ENCODE peak calls at places on chromosomes 2 and 18, in four cellular contexts. N is PC-3, D is gastrocnemius medialis, K is astrocyte of the spinal cord. I is an unnamed sample.

GRCh38 chr2:128686498-128686861 is 367.8 kb upstream of the HS6ST1 start:
- DNase-seq in N (no peak), D (no peak), K (no peak), I (no peak)

GRCh38 chr2:216029416-216030129 is 16.2 kb upstream of the MREG start:
- DNase-seq in N (peak), D (no peak), K (no peak), I (no peak)

GRCh38 chr2:23912054-23912453 is 14.9 kb downstream of the ATAD2B start:
- DNase-seq in N (no peak), D (no peak), K (peak), I (no peak)

GRCh38 chr18:63382843-63383242 is 15.8 kb upstream of the KDSR start:
- DNase-seq in N (no peak), D (no peak), K (no peak), I (no peak)

GRCh38 chr2:9803023-9803805 is 40.1 kb upstream of the TAF1B start:
- DNase-seq in N (no peak), D (no peak), K (no peak), I (no peak)

GRCh38 chr2:204655101-204655500 is 109.8 kb downstream of the PARD3B start:
- DNase-seq in N (no peak), D (no peak), K (no peak), I (peak)

GRCh38 chr2:197707316-197708213 is 2.4 kb downstream of the MARS2 start:
- DNase-seq in N (peak), D (no peak), K (peak), I (no peak)

GRCh38 chr2:118668431-118669424 is 178.7 kb downstream of the EN1 start:
- DNase-seq in N (peak), D (no peak), K (peak), I (peak)

GRCh38 chr18:44819944-44820510 is 139.3 kb downstream of the SETBP1 start:
- DNase-seq in N (no peak), D (peak), K (no peak), I (no peak)

GRCh38 chr18:77146249-77147080 is 13.9 kb upstream of the MBP start:
- DNase-seq in N (no peak), D (no peak), K (no peak), I (no peak)

GRCh38 chr2:170525566-170525900 is 189.6 kb upstream of the SP5 start:
- DNase-seq in N (peak), D (peak), K (peak), I (peak)

GRCh38 chr2:173432049-173432754 is 77.5 kb downstream of the CDCA7 start:
- DNase-seq in N (peak), D (no peak), K (peak), I (peak)

GRCh38 chr2:46504685-46505559 is 25.6 kb downstream of the TMEM247 start:
- DNase-seq in N (no peak), D (no peak), K (no peak), I (no peak)

GRCh38 chr18:35525795-35526475 is 28.2 kb upstream of the INO80C start:
- DNase-seq in N (no peak), D (no peak), K (no peak), I (no peak)
- H3K4me3 ChIP-seq in N (no peak), D (peak), K (no peak), I (no peak)

GRCh38 chr2:99111945-99112344 is 29.6 kb upstream of the C2orf15 start:
- DNase-seq in N (no peak), D (no peak), K (no peak), I (no peak)
- H3K4me3 ChIP-seq in N (no peak), D (no peak), K (no peak), I (no peak)

GRCh38 chr2:11688222-11689069 is 18.5 kb upstream of the NTSR2 start:
- DNase-seq in N (peak), D (peak), K (peak), I (peak)

GRCh38 chr2:11685906-11686470 is 16.0 kb upstream of the NTSR2 start:
- DNase-seq in N (no peak), D (no peak), K (no peak), I (no peak)

GRCh38 chr2:11684894-11685460 is 15.0 kb upstream of the NTSR2 start:
- DNase-seq in N (no peak), D (no peak), K (no peak), I (no peak)

GRCh38 chr2:11691071-11691660 is 21.2 kb upstream of the NTSR2 start:
- DNase-seq in N (no peak), D (no peak), K (no peak), I (no peak)

GRCh38 chr2:11687736-11688135 is 17.7 kb upstream of the NTSR2 start:
- DNase-seq in N (peak), D (peak), K (no peak), I (no peak)
- H3K4me3 ChIP-seq in N (peak), D (peak), K (no peak), I (no peak)

GRCh38 chr2:86627550-86627949 is 3.9 kb upstream of the RNF103 start:
- DNase-seq in N (no peak), D (no peak), K (no peak), I (no peak)
- H3K4me3 ChIP-seq in N (no peak), D (no peak), K (no peak), I (no peak)

DNA sequence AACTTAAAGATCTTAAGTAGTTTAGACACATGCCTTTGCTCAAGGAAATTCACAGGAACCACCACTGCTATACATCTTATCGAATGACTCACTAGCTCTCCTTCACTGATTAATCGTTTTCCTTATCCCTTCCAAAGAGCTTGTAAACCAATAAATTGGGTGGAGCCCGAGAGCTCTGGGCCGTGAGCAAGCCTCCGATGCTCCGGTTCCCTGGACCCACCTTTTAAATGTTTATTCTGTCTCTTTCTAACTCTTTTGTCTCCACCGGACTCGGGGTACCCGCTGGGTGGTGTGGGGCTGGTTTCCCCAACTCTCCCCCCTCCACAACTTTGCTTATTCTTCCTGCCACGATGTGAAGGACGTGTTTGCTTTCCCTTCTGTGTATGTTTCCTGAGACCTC is 292.9 kb upstream of the TMEFF2 start:
- DNase-seq in N (no peak), D (no peak), K (no peak), I (no peak)
- H3K4me3 ChIP-seq in N (no peak), D (no peak), K (no peak), I (no peak)

GRCh38 chr18:13382683-13382989 is 164.1 kb downstream of the LDLRAD4 start:
- DNase-seq in N (no peak), D (no peak), K (no peak), I (no peak)
- H3K4me3 ChIP-seq in N (no peak), D (no peak), K (no peak), I (no peak)

I was measured in skeletal muscle cell.